ENCODE peak calls at places on chromosome 21, in five cellular contexts. One of them, this sample, is unnamed.

GRCh38 chr21:30408782-30409494 is 13.1 kb downstream of the KRTAP13-1 start:
- DNase-seq in hepatocyte: peak
- DNase-seq in tibial artery: no peak
- DNase-seq in tibial nerve: no peak
- DNase-seq in mesenchymal stem cell: peak
- DNase-seq in this sample: peak

GRCh38 chr21:15514073-15514946 is 215.5 kb upstream of the USP25 start:
- DNase-seq in tibial nerve: no peak
- DNase-seq in tibial artery: no peak
- DNase-seq in hepatocyte: peak
- DNase-seq in mesenchymal stem cell: no peak
- DNase-seq in this sample: no peak

GRCh38 chr21:34887729-34888568 is 161.2 kb downstream of the RUNX1 start:
- DNase-seq in tibial artery: peak
- DNase-seq in mesenchymal stem cell: peak
- DNase-seq in hepatocyte: peak
- DNase-seq in tibial nerve: peak
- DNase-seq in this sample: peak

GRCh38 chr21:45615145-45615711 is 28.3 kb upstream of the PCBP3 start:
- DNase-seq in hepatocyte: no peak
- DNase-seq in tibial artery: no peak
- DNase-seq in mesenchymal stem cell: no peak
- DNase-seq in tibial nerve: no peak
- DNase-seq in this sample: peak

GRCh38 chr21:16624468-16625102 is 888.3 kb upstream of the CXADR start:
- DNase-seq in tibial nerve: no peak
- DNase-seq in mesenchymal stem cell: no peak
- DNase-seq in hepatocyte: no peak
- DNase-seq in tibial artery: no peak
- DNase-seq in this sample: no peak

GRCh38 chr21:16342932-16343331 is 613.1 kb downstream of the USP25 start:
- DNase-seq in mesenchymal stem cell: no peak
- DNase-seq in tibial artery: no peak
- DNase-seq in hepatocyte: no peak
- DNase-seq in tibial nerve: no peak
- DNase-seq in this sample: no peak

GRCh38 chr21:45966995-45967394 is 14.6 kb upstream of the COL6A1 start:
- DNase-seq in tibial artery: no peak
- DNase-seq in tibial nerve: no peak
- DNase-seq in mesenchymal stem cell: no peak
- DNase-seq in hepatocyte: no peak
- DNase-seq in this sample: no peak

GRCh38 chr21:31489014-31489413 is 145.0 kb upstream of the TIAM1 start:
- DNase-seq in tibial artery: no peak
- DNase-seq in mesenchymal stem cell: no peak
- DNase-seq in tibial nerve: no peak
- DNase-seq in hepatocyte: no peak
- DNase-seq in this sample: no peak

GRCh38 chr21:27570306-27570868 is 603.5 kb upstream of the ADAMTS5 start:
- DNase-seq in tibial nerve: peak
- DNase-seq in mesenchymal stem cell: peak
- DNase-seq in tibial artery: peak
- DNase-seq in hepatocyte: peak
- DNase-seq in this sample: peak

DNA sequence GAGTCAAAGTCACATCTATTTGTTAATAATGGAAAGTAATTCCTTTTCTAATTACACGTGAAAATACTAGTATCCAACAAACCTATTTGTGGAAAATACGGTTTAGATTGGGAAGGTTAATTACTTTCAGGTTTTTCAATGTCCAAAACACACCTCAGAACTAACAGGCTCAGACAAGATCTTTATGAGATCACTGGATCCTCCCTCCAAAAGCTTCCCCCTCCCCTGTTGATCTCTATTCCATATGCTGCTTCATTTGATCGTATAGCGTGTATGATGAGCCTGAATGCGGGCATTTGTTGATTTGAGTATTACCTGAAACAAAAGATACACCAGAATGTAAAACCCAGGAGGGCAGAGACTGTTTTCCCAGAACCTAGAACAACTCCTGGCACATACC is 26.5 kb downstream of the ERG start:
- DNase-seq in hepatocyte: no peak
- DNase-seq in mesenchymal stem cell: no peak
- DNase-seq in tibial artery: no peak
- DNase-seq in tibial nerve: no peak
- DNase-seq in this sample: no peak
- H3K4me3 ChIP-seq in hepatocyte: no peak
- H3K4me3 ChIP-seq in mesenchymal stem cell: no peak
- H3K4me3 ChIP-seq in tibial artery: no peak
- H3K4me3 ChIP-seq in tibial nerve: no peak
- H3K4me3 ChIP-seq in this sample: no peak

GRCh38 chr21:40829791-40830190 is 17.2 kb downstream of the DSCAM start:
- DNase-seq in tibial artery: no peak
- DNase-seq in tibial nerve: no peak
- DNase-seq in mesenchymal stem cell: no peak
- DNase-seq in hepatocyte: no peak
- DNase-seq in this sample: no peak
- H3K4me3 ChIP-seq in tibial artery: no peak
- H3K4me3 ChIP-seq in tibial nerve: no peak
- H3K4me3 ChIP-seq in mesenchymal stem cell: no peak
- H3K4me3 ChIP-seq in hepatocyte: no peak
- H3K4me3 ChIP-seq in this sample: no peak

DNA sequence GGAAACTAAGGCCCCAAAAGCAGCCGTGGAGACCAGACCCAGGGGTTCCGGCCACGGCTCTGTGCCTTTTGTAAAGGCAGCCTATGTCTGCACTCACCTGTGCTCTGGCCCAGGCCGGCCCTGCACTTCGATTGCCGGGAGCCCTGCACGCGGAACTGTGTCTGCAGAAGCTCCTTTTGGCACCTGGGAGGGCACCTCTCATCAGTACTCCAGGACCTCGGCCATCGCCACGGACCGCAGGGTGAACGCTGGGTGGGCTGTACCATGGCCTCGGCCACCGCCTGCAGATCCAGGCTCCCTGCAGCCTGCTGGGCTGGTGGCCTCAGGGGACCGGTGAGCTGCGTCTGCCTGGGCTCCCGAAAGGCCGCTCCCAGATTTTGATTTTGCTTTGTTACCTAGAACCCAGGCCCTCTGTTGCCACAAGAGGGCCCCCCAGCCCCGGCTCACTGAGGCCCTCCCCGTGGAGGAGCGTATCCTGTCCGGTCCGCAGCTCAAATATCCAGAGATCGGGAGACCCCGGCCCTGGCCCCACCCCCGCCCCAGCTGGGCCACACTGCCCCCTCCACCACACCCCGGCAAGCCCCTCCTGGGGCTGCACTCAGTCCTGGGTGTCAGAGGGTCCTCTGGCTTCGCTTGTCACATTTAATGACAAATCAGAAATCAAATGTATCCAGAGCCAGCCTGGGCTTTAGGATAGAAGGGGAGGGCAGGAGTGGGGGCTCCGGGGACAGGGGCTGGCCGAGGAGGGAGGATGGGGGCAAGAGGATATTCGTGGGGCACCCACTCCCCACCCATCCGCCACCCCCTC is 60.2 kb upstream of the PDE9A start:
- DNase-seq in hepatocyte: peak
- DNase-seq in tibial artery: peak
- DNase-seq in mesenchymal stem cell: peak
- DNase-seq in tibial nerve: peak
- DNase-seq in this sample: peak
- H3K4me3 ChIP-seq in hepatocyte: no peak
- H3K4me3 ChIP-seq in tibial artery: no peak
- H3K4me3 ChIP-seq in mesenchymal stem cell: no peak
- H3K4me3 ChIP-seq in tibial nerve: peak
- H3K4me3 ChIP-seq in this sample: no peak

GRCh38 chr21:39386899-39387298 is 38.0 kb upstream of the HMGN1 start:
- DNase-seq in tibial nerve: no peak
- DNase-seq in hepatocyte: no peak
- DNase-seq in tibial artery: no peak
- DNase-seq in mesenchymal stem cell: no peak
- DNase-seq in this sample: no peak
- H3K4me3 ChIP-seq in tibial nerve: no peak
- H3K4me3 ChIP-seq in hepatocyte: no peak
- H3K4me3 ChIP-seq in tibial artery: no peak
- H3K4me3 ChIP-seq in mesenchymal stem cell: no peak
- H3K4me3 ChIP-seq in this sample: no peak

GRCh38 chr21:42616366-42617340 is 36.8 kb upstream of the PDE9A start:
- DNase-seq in hepatocyte: no peak
- DNase-seq in mesenchymal stem cell: no peak
- DNase-seq in tibial nerve: no peak
- DNase-seq in tibial artery: no peak
- DNase-seq in this sample: no peak
- H3K4me3 ChIP-seq in hepatocyte: no peak
- H3K4me3 ChIP-seq in mesenchymal stem cell: no peak
- H3K4me3 ChIP-seq in tibial nerve: peak
- H3K4me3 ChIP-seq in tibial artery: no peak
- H3K4me3 ChIP-seq in this sample: no peak

GRCh38 chr21:33586927-33587326 is 1.6 kb downstream of the DONSON start:
- DNase-seq in tibial artery: no peak
- DNase-seq in mesenchymal stem cell: no peak
- DNase-seq in tibial nerve: no peak
- DNase-seq in hepatocyte: no peak
- DNase-seq in this sample: no peak

GRCh38 chr21:33588485-33589335 is at the start of gene DONSON:
- DNase-seq in hepatocyte: peak
- DNase-seq in mesenchymal stem cell: peak
- DNase-seq in tibial nerve: peak
- DNase-seq in tibial artery: peak
- DNase-seq in this sample: peak

GRCh38 chr21:33578959-33579542 is 9.4 kb downstream of the DONSON start:
- DNase-seq in tibial artery: no peak
- DNase-seq in hepatocyte: no peak
- DNase-seq in mesenchymal stem cell: peak
- DNase-seq in tibial nerve: no peak
- DNase-seq in this sample: peak

GRCh38 chr21:33587792-33588484 is 546 bp downstream of the DONSON start:
- DNase-seq in tibial artery: peak
- DNase-seq in hepatocyte: peak
- DNase-seq in mesenchymal stem cell: peak
- DNase-seq in tibial nerve: peak
- DNase-seq in this sample: peak

DNA sequence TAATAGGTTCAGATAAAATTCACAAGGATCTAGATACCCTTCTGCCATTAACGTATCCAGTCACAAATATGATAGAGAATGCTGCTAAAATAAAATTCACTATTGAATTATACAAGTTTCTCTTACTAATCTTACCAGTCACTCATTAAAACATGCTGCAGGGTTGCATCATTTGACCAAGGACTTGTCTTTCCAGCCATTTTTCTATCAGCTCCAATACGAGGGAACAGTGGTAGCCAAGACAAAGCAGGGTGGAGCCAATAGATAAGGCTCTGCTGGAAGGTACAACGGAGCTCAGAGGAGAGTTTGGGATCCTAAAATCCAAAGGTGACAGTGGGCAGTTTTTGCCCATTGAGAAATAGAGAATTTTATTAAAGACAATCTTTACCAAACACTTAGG is 4.0 kb downstream of the DONSON start:
- DNase-seq in tibial nerve: no peak
- DNase-seq in hepatocyte: no peak
- DNase-seq in tibial artery: no peak
- DNase-seq in mesenchymal stem cell: no peak
- DNase-seq in this sample: no peak
- H3K4me3 ChIP-seq in tibial nerve: no peak
- H3K4me3 ChIP-seq in hepatocyte: no peak
- H3K4me3 ChIP-seq in tibial artery: no peak
- H3K4me3 ChIP-seq in mesenchymal stem cell: no peak
- H3K4me3 ChIP-seq in this sample: no peak

GRCh38 chr21:25801217-25802015 is 66.6 kb downstream of the GABPA start:
- DNase-seq in hepatocyte: peak
- DNase-seq in tibial nerve: peak
- DNase-seq in tibial artery: peak
- DNase-seq in mesenchymal stem cell: peak
- DNase-seq in this sample: peak
- H3K4me3 ChIP-seq in hepatocyte: no peak
- H3K4me3 ChIP-seq in tibial nerve: no peak
- H3K4me3 ChIP-seq in tibial artery: no peak
- H3K4me3 ChIP-seq in mesenchymal stem cell: no peak
- H3K4me3 ChIP-seq in this sample: no peak

GRCh38 chr21:36705679-36706481 is 7.0 kb downstream of the SIM2 start:
- DNase-seq in tibial nerve: no peak
- DNase-seq in hepatocyte: no peak
- DNase-seq in mesenchymal stem cell: no peak
- DNase-seq in tibial artery: no peak
- DNase-seq in this sample: no peak
- H3K4me3 ChIP-seq in tibial nerve: no peak
- H3K4me3 ChIP-seq in hepatocyte: no peak
- H3K4me3 ChIP-seq in mesenchymal stem cell: no peak
- H3K4me3 ChIP-seq in tibial artery: no peak
- H3K4me3 ChIP-seq in this sample: no peak

GRCh38 chr21:43950481-43950880 is 61.6 kb upstream of the TRAPPC10 start:
- DNase-seq in hepatocyte: no peak
- DNase-seq in mesenchymal stem cell: no peak
- DNase-seq in tibial nerve: no peak
- DNase-seq in tibial artery: no peak
- DNase-seq in this sample: no peak

GRCh38 chr21:43950936-43951335 is 61.2 kb upstream of the TRAPPC10 start:
- DNase-seq in tibial nerve: no peak
- DNase-seq in mesenchymal stem cell: no peak
- DNase-seq in tibial artery: no peak
- DNase-seq in hepatocyte: no peak
- DNase-seq in this sample: no peak

GRCh38 chr21:43949499-43950208 is 62.5 kb upstream of the TRAPPC10 start:
- DNase-seq in tibial artery: no peak
- DNase-seq in hepatocyte: no peak
- DNase-seq in mesenchymal stem cell: no peak
- DNase-seq in tibial nerve: no peak
- DNase-seq in this sample: no peak

GRCh38 chr21:43951911-43952703 is 60.0 kb upstream of the TRAPPC10 start:
- DNase-seq in mesenchymal stem cell: no peak
- DNase-seq in hepatocyte: no peak
- DNase-seq in tibial nerve: no peak
- DNase-seq in tibial artery: no peak
- DNase-seq in this sample: no peak

DNA sequence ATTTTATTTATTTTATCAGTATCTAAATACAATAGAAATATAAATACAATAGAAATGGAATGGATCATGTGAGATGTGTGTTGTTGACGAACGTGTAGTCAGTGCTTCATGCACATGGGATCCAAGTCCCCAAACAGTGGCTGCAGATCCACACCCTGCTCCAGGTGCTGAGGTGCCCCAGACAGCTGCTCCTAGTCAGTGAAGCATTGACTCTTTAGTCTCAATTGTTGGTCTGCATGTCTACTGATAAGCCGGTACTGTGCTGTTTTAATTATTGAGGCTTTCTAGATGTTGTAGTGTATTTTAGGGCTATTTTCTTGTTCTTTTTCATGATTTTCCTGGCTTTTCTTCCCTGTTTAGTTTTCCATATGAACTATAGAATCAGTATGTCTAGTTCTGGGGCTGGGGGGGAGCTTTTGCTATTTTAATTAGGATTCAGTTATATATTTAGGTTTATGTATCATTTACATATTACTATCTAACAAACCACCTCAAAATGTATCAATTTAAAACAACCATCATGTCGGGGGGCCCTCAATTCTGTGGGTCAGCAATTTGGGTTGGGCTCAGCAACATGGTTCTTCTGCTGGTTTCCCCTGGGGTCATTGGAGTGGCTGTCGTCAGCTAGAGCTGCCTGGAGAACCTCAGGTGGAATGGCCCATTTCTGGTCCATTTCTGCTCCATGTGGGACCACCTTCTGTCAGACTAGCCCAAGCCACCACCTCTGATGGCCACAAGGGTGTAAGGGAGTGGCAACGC is 63.2 kb upstream of the TRAPPC10 start:
- DNase-seq in tibial artery: no peak
- DNase-seq in tibial nerve: no peak
- DNase-seq in mesenchymal stem cell: no peak
- DNase-seq in hepatocyte: no peak
- DNase-seq in this sample: no peak
- H3K4me3 ChIP-seq in tibial artery: no peak
- H3K4me3 ChIP-seq in tibial nerve: no peak
- H3K4me3 ChIP-seq in mesenchymal stem cell: no peak
- H3K4me3 ChIP-seq in hepatocyte: no peak
- H3K4me3 ChIP-seq in this sample: no peak

GRCh38 chr21:42923553-42924432 is 1.6 kb downstream of the ERVH48-1 start:
- DNase-seq in mesenchymal stem cell: peak
- DNase-seq in tibial nerve: peak
- DNase-seq in hepatocyte: peak
- DNase-seq in tibial artery: peak
- DNase-seq in this sample: peak
- H3K4me3 ChIP-seq in mesenchymal stem cell: no peak
- H3K4me3 ChIP-seq in tibial nerve: peak
- H3K4me3 ChIP-seq in hepatocyte: no peak
- H3K4me3 ChIP-seq in tibial artery: no peak
- H3K4me3 ChIP-seq in this sample: peak

This sample was measured in fibroblast of villous mesenchyme.